ENCODE peak calls at places on chromosome 12, in ten cellular contexts. C is RWPE1; H is pancreas; K is G401; E is stimulated activated CD4-positive, alpha-beta T cell treated with anti-CD3 and anti-CD28 coated beads, Interleukin-2, amount 100 ng/mL, for 48 hours; Y is hypothalamus; L is tibial artery; Q is Calu3; F is astrocyte of the hippocampus; P is heart left ventricle. U is an unnamed sample.

GRCh38 chr12:21675641-21676040 is 18.0 kb upstream of the LDHB start:
- DNase-seq in C (no peak), H (no peak), K (no peak), E (no peak), Y (no peak), L (no peak), Q (no peak), F (no peak), P (no peak), U (no peak)

GRCh38 chr12:47458273-47458672 is 247.6 kb downstream of the RPAP3 start:
- DNase-seq in C (peak), H (peak), K (no peak), E (no peak), Y (no peak), L (no peak), Q (peak), F (peak), P (no peak), U (no peak)

GRCh38 chr12:53560386-53560785 is 53.1 kb upstream of the NPFF start:
- DNase-seq in C (no peak), H (no peak), K (no peak), E (no peak), Y (no peak), L (no peak), Q (no peak), F (peak), P (no peak), U (no peak)

GRCh38 chr12:131124487-131125280 is 171.0 kb downstream of the ADGRD1 start:
- DNase-seq in C (no peak), H (no peak), K (no peak), E (no peak), Y (no peak), L (no peak), Q (no peak), F (no peak), P (no peak), U (no peak)

GRCh38 chr12:54134850-54135249 is 53.9 kb downstream of the SMUG1 start:
- DNase-seq in C (no peak), H (no peak), K (peak), E (no peak), Y (no peak), L (no peak), Q (peak), F (no peak), P (no peak), U (no peak)

GRCh38 chr12:124153396-124153795 is 141.5 kb upstream of the RFLNA start:
- DNase-seq in C (no peak), H (no peak), K (no peak), E (no peak), Y (no peak), L (no peak), Q (no peak), F (no peak), P (no peak), U (no peak)

GRCh38 chr12:6123258-6123657 is 1.2 kb downstream of the VWF start:
- DNase-seq in C (no peak), H (no peak), K (no peak), E (no peak), Y (no peak), L (peak), Q (no peak), F (no peak), P (no peak), U (no peak)

GRCh38 chr12:19596755-19597154 is 157.5 kb downstream of the AEBP2 start:
- DNase-seq in C (no peak), H (no peak), K (no peak), E (no peak), Y (no peak), L (no peak), Q (no peak), F (no peak), P (no peak), U (no peak)

GRCh38 chr12:132488127-132489077 is 1.5 kb upstream of the FBRSL1 start:
- DNase-seq in C (no peak), H (peak), K (no peak), E (no peak), Y (no peak), L (no peak), Q (no peak), F (no peak), P (peak), U (no peak)

GRCh38 chr12:106140223-106140986 is 1.7 kb upstream of the NUAK1 start:
- DNase-seq in C (no peak), H (peak), K (peak), E (no peak), Y (no peak), L (no peak), Q (no peak), F (peak), P (no peak), U (peak)

GRCh38 chr12:106840217-106840616 is 65.7 kb downstream of the RIC8B start:
- DNase-seq in C (no peak), H (no peak), K (no peak), E (no peak), Y (no peak), L (no peak), Q (peak), F (peak), P (no peak), U (no peak)

GRCh38 chr12:5965950-5966383 is 20.9 kb upstream of the ANO2 start:
- DNase-seq in C (peak), H (peak), K (peak), E (peak), Y (peak), L (no peak), Q (peak), F (peak), P (no peak), U (peak)

GRCh38 chr12:99390707-99391106 is 256.8 kb upstream of the GARIN6 start:
- DNase-seq in C (no peak), H (no peak), K (peak), E (no peak), Y (no peak), L (no peak), Q (peak), F (no peak), P (no peak), U (peak)

GRCh38 chr12:68349921-68350606 is 17.9 kb upstream of the MDM1 start:
- DNase-seq in C (no peak), H (no peak), K (peak), E (no peak), Y (no peak), L (no peak), Q (no peak), F (no peak), P (no peak), U (no peak)

GRCh38 chr12:68235576-68235975 is 10.0 kb upstream of the IL26 start:
- DNase-seq in C (no peak), H (no peak), K (no peak), E (no peak), Y (no peak), L (no peak), Q (no peak), F (no peak), P (no peak), U (no peak)

GRCh38 chr12:52081263-52081733 is 1.8 kb downstream of the SMIM41 start:
- DNase-seq in C (no peak), H (no peak), K (no peak), E (no peak), Y (no peak), L (no peak), Q (no peak), F (no peak), P (no peak), U (no peak)

GRCh38 chr12:94225924-94226630 is 77.7 kb downstream of the PLXNC1 start:
- DNase-seq in C (no peak), H (no peak), K (peak), E (no peak), Y (no peak), L (no peak), Q (no peak), F (no peak), P (no peak), U (no peak)

GRCh38 chr12:104877107-104877705 is 80.9 kb downstream of the SLC41A2 start:
- DNase-seq in C (peak), H (no peak), K (peak), E (no peak), Y (peak), L (no peak), Q (peak), F (peak), P (peak), U (peak)

GRCh38 chr12:108701779-108702435 is 29.4 kb downstream of the CORO1C start:
- DNase-seq in C (no peak), H (no peak), K (no peak), E (no peak), Y (no peak), L (no peak), Q (no peak), F (peak), P (no peak), U (no peak)

GRCh38 chr12:66633676-66634075 is 45.2 kb downstream of the GRIP1 start:
- DNase-seq in C (peak), H (no peak), K (no peak), E (no peak), Y (no peak), L (no peak), Q (peak), F (peak), P (no peak), U (no peak)

GRCh38 chr12:111846016-111846415 is 4.0 kb downstream of the MAPKAPK5 start:
- DNase-seq in C (no peak), H (no peak), K (peak), E (no peak), Y (no peak), L (no peak), Q (no peak), F (no peak), P (no peak), U (no peak)

GRCh38 chr12:31999692-32000091 is 40.5 kb downstream of the RESF1 start:
- DNase-seq in C (no peak), H (no peak), K (no peak), E (no peak), Y (no peak), L (no peak), Q (no peak), F (no peak), P (no peak), U (no peak)

GRCh38 chr12:103771466-103771865 is 69.6 kb downstream of the NT5DC3 start:
- DNase-seq in C (peak), H (no peak), K (peak), E (no peak), Y (peak), L (no peak), Q (peak), F (peak), P (no peak), U (no peak)